ENCODE peak calls at places on chromosomes 3 and 15, in five cellular contexts. L is heart left ventricle, A is HCT116, Q is right atrium auricular region, V is tibial artery. P is an unnamed sample.

GRCh38 chr15:51750942-51751686 is at the start of gene TMOD2:
- DNase-seq in L (peak; percentile 53), A (no peak), Q (no peak), V (peak; percentile 71), P (no peak)

GRCh38 chr3:9912294-9912935 is 4.5 kb upstream of the IL17RC start:
- DNase-seq in L (no peak), A (no peak), Q (no peak), V (no peak), P (no peak)

GRCh38 chr15:99120050-99120777 is 15.3 kb downstream of the SYNM start:
- DNase-seq in L (no peak), A (no peak), Q (no peak), V (peak; percentile 63), P (no peak)

GRCh38 chr3:22245817-22246583 is 495.0 kb upstream of the ZNF385D start:
- DNase-seq in L (no peak), A (no peak), Q (no peak), V (no peak), P (no peak)

GRCh38 chr3:102505542-102505941 is 70.7 kb downstream of the ZPLD1 start:
- DNase-seq in L (no peak), A (no peak), Q (no peak), V (no peak), P (no peak)

GRCh38 chr3:196989721-196990262 is 21.2 kb upstream of the PIGZ start:
- DNase-seq in L (no peak), A (no peak), Q (no peak), V (peak; percentile 43), P (no peak)

GRCh38 chr3:60877188-60877587 is 374.1 kb downstream of the FHIT start:
- DNase-seq in L (no peak), A (no peak), Q (no peak), V (no peak), P (no peak)

GRCh38 chr3:192675958-192676649 is 51.2 kb downstream of the FGF12 start:
- DNase-seq in L (no peak), A (no peak), Q (no peak), V (no peak), P (no peak)

GRCh38 chr3:99670556-99670950 is 32.2 kb downstream of the COL8A1 start:
- DNase-seq in L (no peak), A (no peak), Q (no peak), V (no peak), P (no peak)

GRCh38 chr15:80502782-80503181 is 98.6 kb downstream of the ARNT2 start:
- DNase-seq in L (no peak), A (no peak), Q (no peak), V (peak; percentile 81), P (no peak)

GRCh38 chr3:152623286-152623685 is 211.6 kb upstream of the P2RY1 start:
- DNase-seq in L (no peak), A (no peak), Q (no peak), V (no peak), P (no peak)

GRCh38 chr15:77538793-77539487 is 93.8 kb downstream of the LINGO1 start:
- DNase-seq in L (no peak), A (no peak), Q (no peak), V (peak; percentile 58), P (no peak)

GRCh38 chr3:124260206-124260915 is 268.4 kb upstream of the ROPN1 start:
- DNase-seq in L (peak; percentile 62), A (no peak), Q (peak; percentile 80), V (peak; percentile 94), P (peak; percentile 50)

GRCh38 chr3:134357914-134358811 is 16.1 kb downstream of the AMOTL2 start:
- DNase-seq in L (no peak), A (peak; percentile 52), Q (no peak), V (peak; percentile 79), P (peak; percentile 96)

GRCh38 chr3:23161896-23162570 is 41.1 kb upstream of the UBE2E2 start:
- DNase-seq in L (no peak), A (no peak), Q (no peak), V (no peak), P (no peak)

GRCh38 chr3:170500995-170501394 is 82.3 kb downstream of the CLDN11 start:
- DNase-seq in L (no peak), A (no peak), Q (no peak), V (no peak), P (no peak)

GRCh38 chr15:70270752-70271111 is 173.0 kb upstream of the TLE3 start:
- DNase-seq in L (no peak), A (no peak), Q (no peak), V (no peak), P (no peak)

GRCh38 chr3:55180936-55181535 is 253.2 kb upstream of the LRTM1 start:
- DNase-seq in L (peak; percentile 16), A (no peak), Q (no peak), V (no peak), P (no peak)

GRCh38 chr3:57098418-57099310 is 38.2 kb downstream of the SPATA12 start:
- DNase-seq in L (no peak), A (no peak), Q (no peak), V (no peak), P (no peak)

GRCh38 chr3:16060358-16060852 is 114.1 kb upstream of the GALNT15 start:
- DNase-seq in L (no peak), A (peak; percentile 96), Q (peak; percentile 84), V (peak; percentile 89), P (peak; percentile 99)

GRCh38 chr3:75983609-75984290 is 198.4 kb upstream of the ZNF717 start:
- DNase-seq in L (no peak), A (no peak), Q (no peak), V (no peak), P (no peak)

GRCh38 chr3:185764168-185764988 is 60.5 kb downstream of the IGF2BP2 start:
- DNase-seq in L (no peak), A (no peak), Q (no peak), V (no peak), P (no peak)
- H3K27ac ChIP-seq in L (peak overlapping the region; percentile 7), A (no peak overlapping the region), Q (peak overlapping the region; percentile 11), V (peak overlapping the region; percentile 42), P (no peak overlapping the region)

GRCh38 chr3:70620956-70621355 is 308.5 kb upstream of the MDFIC2 start:
- DNase-seq in L (no peak), A (no peak), Q (no peak), V (no peak), P (no peak)
- H3K27me3 ChIP-seq in L (no peaks in the 10 kb centered on the region), A (no peaks in the 10 kb centered on the region), Q (no peaks in the 10 kb centered on the region), V (no peaks in the 10 kb centered on the region), P (peaks cover 3% of the 10 kb centered on the region)

GRCh38 chr3:144369151-144369879 is 397.7 kb downstream of the DIPK2A start:
- DNase-seq in L (no peak), A (no peak), Q (no peak), V (no peak), P (no peak)

GRCh38 chr3:144364797-144365196 is 393.2 kb downstream of the DIPK2A start:
- DNase-seq in L (no peak), A (no peak), Q (no peak), V (no peak), P (no peak)

GRCh38 chr3:144362126-144362525 is 390.5 kb downstream of the DIPK2A start:
- DNase-seq in L (no peak), A (no peak), Q (no peak), V (no peak), P (no peak)

GRCh38 chr3:144361002-144361401 is 389.4 kb downstream of the DIPK2A start:
- DNase-seq in L (no peak), A (no peak), Q (no peak), V (no peak), P (no peak)

GRCh38 chr3:144363856-144364255 is 392.2 kb downstream of the DIPK2A start:
- DNase-seq in L (no peak), A (no peak), Q (no peak), V (no peak), P (no peak)
- H3K9me3 ChIP-seq in L (no peaks in the 10 kb centered on the region), A (no peaks in the 10 kb centered on the region), Q (no peaks in the 10 kb centered on the region), V (no peaks in the 10 kb centered on the region), P (no peaks in the 10 kb centered on the region)

DNA sequence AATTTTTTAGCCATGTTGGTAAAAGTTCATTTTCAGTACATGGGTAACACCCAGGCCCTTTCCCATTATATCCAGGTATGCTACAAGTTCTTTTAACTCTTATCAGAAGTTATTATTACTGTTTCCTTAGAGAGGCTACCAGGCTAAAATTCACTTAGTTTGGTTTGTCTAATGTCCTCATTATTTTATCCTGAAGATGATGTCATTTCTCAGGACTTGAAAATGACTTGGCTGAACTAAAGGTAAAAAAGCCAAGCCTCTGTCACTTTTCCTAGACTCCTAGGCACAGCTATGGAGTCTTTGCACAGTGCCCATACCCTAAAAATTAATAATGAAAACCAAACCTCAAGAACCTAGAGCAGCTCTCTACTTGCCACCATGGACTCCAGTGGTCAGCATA is 4.1 kb downstream of the ELL3 start:
- DNase-seq in L (no peak), A (no peak), Q (no peak), V (no peak), P (no peak)
- H3K27ac ChIP-seq in L (no peak overlapping the region), A (no peak overlapping the region), Q (no peak overlapping the region), V (no peak overlapping the region), P (no peak overlapping the region)

DNA sequence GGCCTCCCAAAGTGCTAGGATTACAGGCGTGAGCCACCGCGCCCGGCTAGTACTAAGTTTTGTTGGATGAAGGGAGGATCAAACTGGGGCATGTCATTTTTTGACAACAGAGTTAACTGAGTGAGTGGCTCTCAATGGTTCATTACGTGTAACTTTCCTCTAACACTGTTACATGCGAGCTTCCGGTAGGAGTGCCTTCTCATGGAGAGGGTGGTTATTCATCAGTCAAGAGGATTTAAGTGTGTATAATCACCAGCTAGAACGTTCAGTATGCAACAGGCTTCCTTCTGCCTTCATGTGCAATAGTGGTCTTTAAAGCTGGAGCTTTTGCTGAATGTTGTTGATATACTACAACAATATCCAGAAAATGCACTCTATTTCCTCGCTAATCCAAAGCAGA is 19.1 kb upstream of the GOLGA8A start:
- DNase-seq in L (no peak), A (no peak), Q (no peak), V (no peak), P (no peak)
- H3K27me3 ChIP-seq in L (no peaks in the 10 kb centered on the region), A (peaks cover 5% of the 10 kb centered on the region), Q (no peaks in the 10 kb centered on the region), V (no peaks in the 10 kb centered on the region), P (no peaks in the 10 kb centered on the region)

DNA sequence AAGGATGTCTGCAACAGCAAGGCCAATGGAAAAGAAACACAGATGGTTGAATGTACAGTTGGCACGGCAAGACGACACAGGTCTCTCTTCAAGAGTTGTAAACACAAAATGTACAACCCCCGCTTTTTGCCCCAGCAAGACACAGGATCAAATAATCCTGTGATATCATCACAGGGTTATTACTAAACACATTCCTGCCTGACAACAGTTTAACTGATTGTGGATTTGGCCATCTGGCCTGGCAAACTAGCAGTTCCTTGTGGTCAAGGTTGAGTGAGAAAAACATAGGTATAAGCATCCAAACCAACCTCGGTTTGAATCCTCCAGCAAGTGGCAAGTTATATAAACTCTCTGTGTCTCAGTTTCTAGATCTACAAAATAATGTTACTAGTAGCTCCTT is 23.4 kb downstream of the PARP16 start:
- DNase-seq in L (no peak), A (no peak), Q (no peak), V (no peak), P (peak; percentile 39)
- H3K9me3 ChIP-seq in L (no peaks in the 10 kb centered on the region), A (no peaks in the 10 kb centered on the region), Q (no peaks in the 10 kb centered on the region), V (no peaks in the 10 kb centered on the region), P (no peaks in the 10 kb centered on the region)